ENCODE peak calls at places on chromosomes 7 and 10, in six cellular contexts. Z is NCI-H1092 treated with DMSO at 0.1 percent for 48 hours; H is astrocyte of the spinal cord; P is stimulated activated CD8-positive, alpha-beta memory T cell treated with anti-CD3 and anti-CD28 coated beads, Interleukin-4, amount 100 ng/mL, for 24 hours; A is activated T-cell treated with anti-CD3 and anti-CD28 coated beads for 48 hours; N is HuH-7. S is an unnamed sample.

GRCh38 chr7:107345898-107346297 is 124.0 kb upstream of the GPR22 start:
- DNase-seq in A (no peak), P (no peak), N (no peak), H (no peak), Z (no peak), S (no peak)

GRCh38 chr10:34280599-34281374 is 534.3 kb downstream of the PARD3 start:
- DNase-seq in Z (no peak), P (no peak), N (no peak), A (no peak), H (peak; percentile 98), S (peak; percentile 77)

GRCh38 chr10:71604324-71605018 is 115.1 kb downstream of the C10orf105 start:
- DNase-seq in A (no peak), P (no peak), H (peak; percentile 24), N (no peak), Z (no peak), S (no peak)

GRCh38 chr7:148773344-148773743 is 74.6 kb downstream of the CUL1 start:
- DNase-seq in N (no peak), A (peak; percentile 8), H (peak; percentile 77), P (peak; percentile 7), Z (no peak), S (no peak)

GRCh38 chr10:1611936-1612550 is 125.3 kb downstream of the ADARB2 start:
- DNase-seq in Z (no peak), P (no peak), A (no peak), N (no peak), H (no peak), S (no peak)

GRCh38 chr7:78134256-78134655 is 335.7 kb downstream of the PHTF2 start:
- DNase-seq in P (no peak), H (peak; percentile 53), N (no peak), Z (peak; percentile 67), A (no peak), S (peak; percentile 78)

GRCh38 chr7:156475179-156475578 is 165.4 kb upstream of the RNF32 start:
- DNase-seq in H (peak; percentile 22), P (no peak), Z (no peak), N (no peak), A (no peak), S (peak; percentile 77)

GRCh38 chr7:155992107-155992506 is 179.8 kb upstream of the SHH start:
- DNase-seq in P (no peak), A (no peak), Z (no peak), H (no peak), N (no peak), S (no peak)

GRCh38 chr7:159096736-159097581 is 47.7 kb downstream of the VIPR2 start:
- DNase-seq in H (no peak), A (no peak), P (no peak), Z (no peak), N (no peak), S (peak; percentile 44)

GRCh38 chr7:157271991-157272324 is 64.8 kb upstream of the DNAJB6 start:
- DNase-seq in P (no peak), N (no peak), Z (peak; percentile 62), A (no peak), H (peak; percentile 97), S (peak; percentile 86)

GRCh38 chr7:3481435-3481834 is 180.4 kb downstream of the SDK1 start:
- DNase-seq in A (no peak), H (no peak), P (no peak), N (no peak), Z (no peak), S (no peak)

GRCh38 chr10:13657184-13657680 is 70.5 kb downstream of the PRPF18 start:
- DNase-seq in H (no peak), A (no peak), N (no peak), P (no peak), Z (no peak), S (no peak)

GRCh38 chr7:114825423-114825951 is 96.4 kb upstream of the MDFIC start:
- DNase-seq in Z (no peak), H (no peak), A (peak; percentile 43), N (no peak), P (peak; percentile 32), S (no peak)

GRCh38 chr7:32583791-32584190 is 88.5 kb downstream of the AVL9 start:
- DNase-seq in Z (no peak), N (no peak), P (no peak), A (no peak), H (peak; percentile 84), S (peak; percentile 71)

GRCh38 chr7:45643630-45644029 is 69.5 kb downstream of the ADCY1 start:
- DNase-seq in P (no peak), N (no peak), A (no peak), H (no peak), Z (no peak), S (no peak)

GRCh38 chr10:34996843-34997242 is 93.3 kb downstream of the CUL2 start:
- DNase-seq in H (peak; percentile 37), Z (no peak), A (no peak), P (no peak), N (no peak), S (peak; percentile 76)

GRCh38 chr7:150992051-150992640 is 1.3 kb downstream of the NOS3 start:
- DNase-seq in A (no peak), Z (no peak), N (no peak), H (no peak), P (no peak), S (no peak)

GRCh38 chr10:1178506-1178905 is 122.3 kb downstream of the WDR37 start:
- DNase-seq in P (no peak), A (no peak), H (no peak), N (no peak), Z (no peak), S (no peak)